ENCODE peak calls at places on chromosomes 7 and 10, in six cellular contexts. J is stomach, R is tibial nerve, P is IMR-90, V is spleen, L is heart left ventricle. K is an unnamed sample.

GRCh38 chr10:77643795-77644468 is 6.3 kb upstream of the KCNMA1 start:
- DNase-seq in P (peak; percentile 73), J (peak; percentile 40), L (no peak), R (no peak), V (no peak), K (peak; percentile 58)

GRCh38 chr7:151872531-151873401 is 4.1 kb downstream of the PRKAG2 start:
- DNase-seq in L (no peak), P (no peak), R (no peak), J (no peak), V (peak; percentile 68), K (no peak)

GRCh38 chr7:73851410-73852338 is 9.3 kb upstream of the TMEM270 start:
- DNase-seq in J (no peak), V (no peak), P (peak; percentile 99), L (no peak), R (no peak), K (no peak)

GRCh38 chr7:84219310-84219709 is 24.7 kb upstream of the SEMA3A start:
- DNase-seq in V (no peak), P (no peak), L (no peak), R (no peak), J (no peak), K (no peak)

GRCh38 chr7:27080844-27081423 is 14.9 kb downstream of the HOXA1 start:
- DNase-seq in V (no peak), P (peak; percentile 40), J (no peak), R (no peak), L (no peak), K (no peak)

GRCh38 chr7:108650487-108650886 is 80.8 kb downstream of the DNAJB9 start:
- DNase-seq in L (no peak), P (peak; percentile 29), R (no peak), J (no peak), V (no peak), K (no peak)

GRCh38 chr7:74027683-74028320 is at the start of gene ELN:
- DNase-seq in V (no peak), R (peak; percentile 72), L (peak; percentile 87), J (peak; percentile 61), P (peak; percentile 43), K (peak; percentile 46)

GRCh38 chr10:75292794-75293455 is 57.2 kb upstream of the COMTD1 start:
- DNase-seq in V (no peak), P (no peak), L (no peak), R (no peak), J (no peak), K (no peak)

GRCh38 chr7:135712796-135713195 is 15.2 kb downstream of the SLC13A4 start:
- DNase-seq in V (no peak), R (no peak), P (no peak), J (no peak), L (no peak), K (no peak)

GRCh38 chr7:157485361-157485831 is 148.6 kb downstream of the DNAJB6 start:
- DNase-seq in V (peak; percentile 54), L (peak; percentile 13), R (no peak), P (no peak), J (peak; percentile 19), K (no peak)

GRCh38 chr7:148982596-148983219 is 45.6 kb downstream of the PDIA4 start:
- DNase-seq in P (peak; percentile 53), R (no peak), L (no peak), V (peak; percentile 76), J (no peak), K (peak; percentile 51)

GRCh38 chr10:71484352-71484751 is 87.6 kb downstream of the CDH23 start:
- DNase-seq in J (no peak), R (no peak), P (no peak), L (peak; percentile 49), V (peak; percentile 64), K (no peak)
- H3K27me3 ChIP-seq in J (peaks cover 30% of the 10 kb centered on the region), R (no peaks in the 10 kb centered on the region), P (peaks cover 40% of the 10 kb centered on the region), L (no peaks in the 10 kb centered on the region), V (no peaks in the 10 kb centered on the region), K (no peaks in the 10 kb centered on the region)

GRCh38 chr7:130071701-130072622 is 1.6 kb downstream of the KLHDC10 start:
- DNase-seq in V (no peak), L (peak; percentile 50), P (peak; percentile 90), R (no peak), J (peak; percentile 51), K (peak; percentile 80)

GRCh38 chr7:130069179-130069977 is 956 bp upstream of the KLHDC10 start:
- DNase-seq in R (no peak), L (no peak), P (no peak), V (no peak), J (peak; percentile 55), K (no peak)

GRCh38 chr7:130065500-130066152 is 4.7 kb upstream of the KLHDC10 start:
- DNase-seq in P (peak; percentile 37), J (no peak), R (no peak), V (no peak), L (no peak), K (peak; percentile 84)

GRCh38 chr7:130070900-130071622 is 727 bp downstream of the KLHDC10 start:
- DNase-seq in J (no peak), P (no peak), L (no peak), V (no peak), R (no peak), K (no peak)

DNA sequence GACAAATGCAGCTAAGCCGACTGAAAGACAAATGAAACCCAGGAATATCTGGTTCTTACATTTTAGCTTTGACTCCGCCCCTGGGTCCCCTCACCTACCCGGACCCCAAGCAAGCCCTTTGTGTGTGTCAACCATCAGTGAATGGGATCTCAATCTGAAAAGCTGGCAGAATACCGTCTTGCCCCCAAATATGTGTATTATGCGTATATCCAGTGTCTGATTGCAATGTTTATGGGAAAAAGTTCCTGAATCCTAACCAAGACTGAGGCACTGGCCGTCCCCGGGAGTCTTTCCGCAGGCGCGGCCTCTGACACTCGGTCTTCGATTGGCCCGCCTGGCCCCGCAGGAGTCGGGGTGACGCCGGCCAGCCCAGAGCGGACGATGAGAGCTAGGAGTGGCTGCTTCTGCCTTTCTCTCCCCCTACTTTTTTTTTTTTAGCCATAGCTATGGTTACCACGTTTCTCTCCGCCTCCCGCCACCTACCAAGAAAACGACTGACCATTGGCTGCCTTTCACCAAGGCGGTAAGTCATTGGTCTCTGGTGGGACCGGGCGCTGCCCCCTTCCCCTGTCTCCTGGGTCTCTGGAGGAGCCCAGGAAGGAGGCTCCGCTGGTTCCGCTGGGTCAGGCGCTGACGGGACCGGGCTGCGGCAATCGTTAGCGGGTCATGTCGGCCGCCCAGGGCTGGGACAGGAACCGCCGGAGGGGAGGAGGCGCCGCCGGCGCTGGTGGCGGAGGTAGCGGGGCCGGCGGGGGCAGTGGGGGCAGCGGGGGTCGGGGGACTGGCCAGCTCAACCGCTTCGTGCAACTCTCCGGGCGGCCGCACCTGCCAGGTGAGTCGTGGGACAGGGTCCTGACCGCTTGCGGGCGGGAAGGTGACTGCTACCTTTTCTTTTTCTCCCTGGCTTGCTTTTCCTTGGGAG is at the start of gene KLHDC10:
- DNase-seq in J (peak; percentile 99), L (peak; percentile 97), V (peak; percentile 99), R (peak; percentile 96), P (peak; percentile 99), K (peak; percentile 100)
- TF ChIP-seq POLR2A in J (no peak), L (peak; percentile 66), V (no peak), R (no peak), P (no peak), K (peak; percentile 35)

DNA sequence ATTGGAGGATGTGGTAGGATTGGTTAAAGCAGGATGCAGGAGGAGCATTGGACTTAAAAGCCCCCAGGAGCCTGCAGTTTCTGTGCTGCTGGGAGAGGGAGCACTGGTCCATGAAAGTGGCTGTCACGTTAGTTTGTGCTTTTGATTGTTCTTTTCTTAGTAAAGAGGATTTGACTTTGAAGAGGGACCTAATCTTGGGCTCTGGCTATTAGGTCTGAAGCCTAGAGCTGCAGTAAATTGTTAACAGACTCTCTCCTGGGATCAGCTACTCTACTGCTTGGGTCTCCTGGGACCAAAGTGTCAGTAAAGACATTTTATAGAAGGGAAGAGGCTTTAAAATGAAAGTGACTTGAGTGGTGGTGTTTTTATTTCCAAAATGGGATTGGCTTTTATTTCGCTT is 3.7 kb downstream of the ZFYVE27 start:
- DNase-seq in P (no peak), R (no peak), J (no peak), L (no peak), V (no peak), K (no peak)
- TF ChIP-seq CTCF in P (no peak), R (no peak), J (no peak), L (no peak), V (no peak), K (no peak)

GRCh38 chr7:1372063-1372462 is 87.2 kb downstream of the MICALL2 start:
- DNase-seq in V (no peak), P (no peak), R (no peak), J (no peak), L (no peak), K (no peak)
- H3K27me3 ChIP-seq in V (peaks cover 55% of the 10 kb centered on the region), P (peaks cover 74% of the 10 kb centered on the region), R (peaks cover 88% of the 10 kb centered on the region), J (peaks cover 100% of the 10 kb centered on the region), L (peaks cover 37% of the 10 kb centered on the region), K (peaks cover 53% of the 10 kb centered on the region)

DNA sequence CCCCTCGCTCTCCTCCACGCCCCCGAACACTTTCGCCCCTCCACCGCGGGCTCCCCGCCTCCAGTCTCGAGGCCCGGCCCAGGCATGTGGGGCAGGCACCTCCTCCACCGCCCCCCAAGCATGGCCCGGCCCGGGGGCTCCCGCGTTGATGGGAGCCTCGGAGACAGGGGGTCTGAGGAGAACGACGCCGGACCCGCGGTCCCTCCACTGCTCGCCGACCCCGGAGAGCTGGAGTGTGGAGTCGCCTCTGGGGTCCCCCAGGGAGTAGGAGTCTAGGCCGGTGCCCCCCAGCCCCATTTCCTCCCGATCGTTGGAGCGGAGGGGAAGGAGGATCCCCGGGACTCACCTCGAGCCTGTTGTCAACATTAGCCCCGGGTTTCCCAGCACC is 206 bp downstream of the UPF2 start:
- DNase-seq in P (peak; percentile 3), V (peak; percentile 93), J (peak; percentile 35), L (peak; percentile 50), R (no peak), K (no peak)
- TF ChIP-seq POLR2A in P (no peak), V (no peak), J (no peak), L (no peak), R (no peak), K (no peak)

GRCh38 chr10:119597405-119598186 is 832 bp upstream of the TIAL1 start:
- DNase-seq in L (no peak), P (no peak), V (no peak), R (no peak), J (no peak), K (no peak)

GRCh38 chr10:119596537-119597404 is at the start of gene TIAL1:
- DNase-seq in L (peak; percentile 97), V (peak; percentile 98), R (peak; percentile 94), P (peak; percentile 99), J (peak; percentile 98), K (peak; percentile 98)

GRCh38 chr10:119598397-119598796 is 1.6 kb upstream of the TIAL1 start:
- DNase-seq in R (no peak), L (no peak), J (no peak), V (peak; percentile 16), P (no peak), K (no peak)

DNA sequence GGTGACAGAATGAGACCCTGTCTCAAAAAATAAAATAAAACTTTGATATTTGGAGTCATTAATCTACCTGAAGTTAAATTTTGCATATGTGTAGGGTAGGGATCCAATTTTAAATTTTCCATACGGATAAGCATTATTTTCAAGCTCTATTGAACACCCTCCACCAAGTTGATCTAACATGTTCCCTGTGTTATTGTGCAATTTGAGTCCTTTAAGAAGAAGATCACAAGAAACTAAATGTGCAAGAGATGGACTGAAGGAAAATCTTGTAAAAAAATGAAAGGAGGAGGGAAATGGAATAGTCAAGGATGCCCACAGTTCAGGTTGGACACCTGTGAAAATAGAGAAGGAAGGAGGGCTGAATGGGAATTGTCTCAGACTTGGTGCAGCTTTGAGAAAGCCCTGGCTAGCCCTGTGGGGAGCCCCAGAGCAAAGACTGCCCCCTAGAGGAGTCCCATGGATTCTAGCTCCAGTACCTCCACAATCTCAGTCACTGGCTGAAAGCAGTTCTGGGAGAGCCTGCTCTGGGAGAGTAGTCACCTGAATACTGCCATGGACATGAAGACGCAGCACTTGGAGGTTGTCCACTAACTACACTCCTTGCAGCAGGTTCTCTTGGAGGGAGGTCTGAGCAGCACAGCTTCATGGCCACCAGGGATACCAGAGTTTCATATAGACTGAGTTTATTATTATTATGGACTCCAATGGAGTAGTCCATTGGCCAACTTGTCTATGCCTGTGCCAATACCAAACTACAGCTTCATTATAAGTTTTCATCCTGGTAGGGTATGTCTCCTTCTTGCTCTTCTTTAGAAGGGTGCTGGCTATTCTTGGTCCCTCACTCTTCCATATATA is 5.7 kb upstream of the TIAL1 start:
- DNase-seq in L (no peak), J (no peak), V (peak; percentile 56), P (no peak), R (no peak), K (peak; percentile 37)
- TF ChIP-seq CTCF in L (peak; percentile 23), J (no peak), V (no peak), P (peak; percentile 58), R (no peak), K (no peak)